ENCODE peak calls at places on chromosomes 6 and 20, in four cellular contexts. L is HepG2, E is A549, G is Peyer's patch. N is an unnamed sample.

GRCh38 chr20:49482621-49483017 is at the start of gene KCNB1:
- DNase-seq in L (peak), E (peak), G (peak), N (no peak)

GRCh38 chr6:31771992-31772358 is 5.2 kb downstream of the VWA7 start:
- DNase-seq in L (no peak), E (no peak), G (no peak), N (no peak)

GRCh38 chr6:14316911-14317535 is 199.5 kb downstream of the CD83 start:
- DNase-seq in L (no peak), E (no peak), G (no peak), N (no peak)

GRCh38 chr6:20211037-20211940 is 980 bp downstream of the MBOAT1 start:
- DNase-seq in L (no peak), E (peak), G (no peak), N (peak)

GRCh38 chr20:13200767-13201500 is 20.1 kb upstream of the ISM1 start:
- DNase-seq in L (no peak), E (no peak), G (no peak), N (no peak)

GRCh38 chr20:59004493-59004762 is 2.6 kb downstream of the CTSZ start:
- DNase-seq in L (no peak), E (no peak), G (no peak), N (no peak)

GRCh38 chr6:87074051-87074711 is 20.7 kb downstream of the CGA start:
- DNase-seq in L (no peak), E (no peak), G (no peak), N (no peak)

GRCh38 chr20:59483481-59483880 is 120.9 kb upstream of the PHACTR3 start:
- DNase-seq in L (no peak), E (no peak), G (no peak), N (no peak)

GRCh38 chr20:35092524-35093244 is at the start of gene TRPC4AP:
- DNase-seq in L (peak), E (peak), G (peak), N (peak)

GRCh38 chr6:135576055-135576454 is 78.5 kb upstream of the AHI1 start:
- DNase-seq in L (no peak), E (peak), G (no peak), N (no peak)

GRCh38 chr6:7391244-7391643 is 1.6 kb downstream of the RIOK1 start:
- DNase-seq in L (no peak), E (no peak), G (no peak), N (no peak)

DNA sequence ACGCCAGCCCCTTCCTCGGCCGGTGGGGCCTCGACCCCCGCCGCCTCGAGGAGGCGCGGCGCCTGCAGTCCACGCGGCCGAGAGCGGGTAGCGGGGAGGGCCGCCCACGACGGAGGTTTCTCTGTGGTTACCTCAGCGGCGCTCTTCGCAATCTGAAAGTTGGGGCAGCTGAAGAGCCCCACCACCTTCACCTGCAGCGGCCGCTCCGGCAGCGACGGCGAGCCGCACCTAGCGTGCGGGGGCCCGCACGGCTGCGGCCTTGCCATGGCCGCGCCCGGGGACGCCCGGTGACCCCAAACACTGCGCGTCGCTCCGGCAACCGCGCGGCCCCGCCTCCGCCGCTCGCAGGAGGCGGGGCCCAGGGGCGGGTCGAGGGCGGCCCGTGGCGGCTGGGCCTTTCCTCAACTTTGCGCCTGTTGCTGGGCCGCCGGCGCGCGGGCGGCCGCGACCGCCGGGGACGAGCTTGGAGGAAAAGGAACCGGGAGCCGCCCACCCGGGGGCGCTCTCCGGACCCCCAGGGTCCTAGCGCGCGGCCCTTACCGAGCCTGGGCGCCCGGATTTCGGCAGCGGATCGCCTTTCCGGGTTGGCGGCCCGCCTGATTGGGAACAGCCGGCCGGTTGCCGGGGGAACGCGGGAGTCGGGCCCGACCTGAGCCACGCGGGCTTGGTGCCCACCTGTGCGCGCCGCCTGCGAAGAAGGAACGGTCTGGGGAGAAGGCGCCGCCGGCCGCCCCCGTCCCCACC is at the start of the genes PPIL6 and SMPD2:
- DNase-seq in L (peak), E (peak), G (peak), N (peak)
- TF ChIP-seq POLR2A in L (peak), E (peak), G (peak), N (no peak)

GRCh38 chr6:108589244-108589730 is 28.6 kb downstream of the FOXO3 start:
- DNase-seq in L (peak), E (peak), G (peak), N (peak)
- TF ChIP-seq POLR2A in L (no peak), E (no peak), G (peak), N (no peak)

DNA sequence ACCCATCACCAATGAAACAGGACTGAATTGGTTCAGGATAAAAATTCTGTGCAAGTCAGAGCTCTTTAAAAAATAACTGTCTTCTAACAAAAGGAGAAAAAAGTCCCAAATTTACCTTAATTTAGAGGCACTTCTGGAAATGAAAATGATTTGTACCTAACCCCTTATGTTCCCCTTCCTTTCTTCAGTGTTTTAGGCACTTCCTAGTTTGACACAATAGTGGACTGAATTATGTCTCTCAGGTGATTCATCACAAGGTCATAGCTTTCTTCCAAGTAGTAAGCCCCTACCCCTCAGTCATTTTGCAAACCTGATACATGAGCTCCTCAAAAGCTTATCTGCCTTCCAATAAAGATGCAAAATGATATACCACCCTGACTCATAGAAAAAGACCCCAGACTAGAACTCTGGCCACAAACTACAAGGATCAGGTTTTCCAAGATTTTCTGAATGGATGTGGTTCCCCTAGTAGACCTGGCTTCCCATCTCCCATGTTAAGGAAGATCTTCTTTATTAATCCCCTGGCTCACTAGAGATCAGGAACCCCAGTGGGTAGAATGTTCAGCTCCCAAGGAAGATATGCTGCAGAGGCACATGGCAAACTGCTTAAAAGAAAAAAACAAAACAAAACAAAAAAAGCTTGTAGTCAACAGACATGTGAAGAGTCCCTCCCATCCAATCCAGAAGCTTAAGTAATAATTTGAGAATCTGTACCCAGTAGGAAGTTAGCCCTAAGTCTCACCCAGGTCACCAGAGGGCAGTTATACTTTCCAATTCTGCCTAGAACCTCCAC is 3.6 kb downstream of the PPP1R10 start:
- DNase-seq in L (no peak), E (no peak), G (no peak), N (no peak)
- TF ChIP-seq POLR2A in L (peak), E (no peak), G (no peak), N (no peak)

DNA sequence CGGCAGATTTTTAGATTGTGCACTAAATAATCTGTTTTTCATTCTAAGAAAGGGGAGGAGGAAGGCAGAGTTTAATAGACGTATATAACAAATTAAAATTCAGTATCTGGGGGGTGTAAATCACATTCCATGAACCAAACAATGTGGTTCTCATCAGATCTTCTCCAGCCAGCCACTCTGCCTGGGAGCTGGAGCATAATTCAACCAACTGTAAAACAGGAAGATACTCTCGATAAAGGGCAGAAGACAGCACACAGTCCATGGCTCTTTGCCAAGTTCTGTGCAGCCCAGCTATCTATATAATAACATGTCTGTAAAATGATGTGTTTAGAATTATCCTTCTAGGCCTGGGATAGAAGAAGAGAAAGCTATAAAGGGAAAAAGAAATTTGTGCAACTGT is 289.9 kb upstream of the ZFP64 start:
- DNase-seq in L (no peak), E (no peak), G (no peak), N (no peak)
- TF ChIP-seq POLR2A in L (no peak), E (no peak), G (no peak), N (no peak)

GRCh38 chr6:113809818-113810217 is 47.3 kb upstream of the MARCKS start:
- DNase-seq in L (no peak), E (no peak), G (no peak), N (no peak)
- TF ChIP-seq POLR2A in L (no peak), E (no peak), G (no peak), N (no peak)

GRCh38 chr20:33277471-33278441 is 5.3 kb upstream of the BPIFB1 start:
- DNase-seq in L (peak), E (peak), G (no peak), N (no peak)

GRCh38 chr20:33273117-33273851 is 9.7 kb upstream of the BPIFB1 start:
- DNase-seq in L (no peak), E (no peak), G (no peak), N (no peak)

GRCh38 chr20:33275215-33275614 is 7.8 kb upstream of the BPIFB1 start:
- DNase-seq in L (no peak), E (no peak), G (no peak), N (no peak)

GRCh38 chr20:33276303-33277113 is 6.5 kb upstream of the BPIFB1 start:
- DNase-seq in L (peak), E (no peak), G (no peak), N (no peak)

GRCh38 chr20:33275871-33276270 is 7.1 kb upstream of the BPIFB1 start:
- DNase-seq in L (no peak), E (no peak), G (no peak), N (no peak)
- TF ChIP-seq POLR2A in L (no peak), E (no peak), G (no peak), N (no peak)

GRCh38 chr6:226516-227073 is 65.7 kb upstream of the DUSP22 start:
- DNase-seq in L (no peak), E (no peak), G (no peak), N (peak)

GRCh38 chr6:225907-226306 is 66.4 kb upstream of the DUSP22 start:
- DNase-seq in L (no peak), E (no peak), G (no peak), N (peak)

GRCh38 chr6:227812-228338 is 64.4 kb upstream of the DUSP22 start:
- DNase-seq in L (no peak), E (no peak), G (no peak), N (no peak)

GRCh38 chr6:228881-229651 is 63.2 kb upstream of the DUSP22 start:
- DNase-seq in L (no peak), E (no peak), G (no peak), N (no peak)

GRCh38 chr6:227074-227782 is 65.1 kb upstream of the DUSP22 start:
- DNase-seq in L (no peak), E (no peak), G (no peak), N (peak)
- TF ChIP-seq POLR2A in L (no peak), E (no peak), G (no peak), N (no peak)

N was measured in esophagus muscularis mucosa.